ENCODE peak calls at places on chromosomes 11 and 22, in seven cellular contexts. T is CD4-positive, CD25-positive, alpha-beta regulatory T cell; L is adipocyte; W is transverse colon; V is heart left ventricle; J is body of pancreas; O is K562. D is an unnamed sample. For H3K36me3, the result is how much of the 10 kb centered on the place peaks cover.

GRCh38 chr11:100831929-100832480 is 144.9 kb downstream of the ARHGAP42 start:
- DNase-seq in J (no peak), V (peak), T (no peak), W (no peak), L (no peak), O (no peak), D (no peak)

GRCh38 chr11:87432006-87432405 is 394.3 kb downstream of the TMEM135 start:
- DNase-seq in W (no peak), O (no peak), V (no peak), J (no peak), T (no peak), L (peak), D (no peak)

GRCh38 chr11:28153586-28153985 is 45.4 kb downstream of the METTL15 start:
- DNase-seq in O (no peak), W (no peak), V (no peak), L (peak), T (no peak), J (no peak), D (no peak)

GRCh38 chr22:35258144-35258988 is 1.1 kb downstream of the HMGXB4 start:
- DNase-seq in O (peak), W (peak), V (no peak), T (peak), L (peak), J (no peak), D (peak)

GRCh38 chr11:45457649-45458048 is 171.5 kb upstream of the SYT13 start:
- DNase-seq in O (no peak), V (no peak), J (no peak), W (no peak), T (no peak), L (peak), D (peak)

GRCh38 chr11:65427691-65428577 is 5.3 kb downstream of the NEAT1 start:
- DNase-seq in O (peak), T (peak), V (peak), W (peak), J (peak), L (peak), D (peak)

GRCh38 chr11:109696191-109696897 is 274.4 kb downstream of the C11orf87 start:
- DNase-seq in L (no peak), T (no peak), O (no peak), J (no peak), V (no peak), W (no peak), D (peak)

GRCh38 chr11:10263929-10264328 is 30.1 kb downstream of the SBF2 start:
- DNase-seq in W (no peak), V (no peak), T (no peak), J (no peak), L (peak), O (no peak), D (peak)

GRCh38 chr11:121479355-121479754 is 26.6 kb upstream of the SORL1-AS1 start:
- DNase-seq in T (no peak), W (no peak), L (no peak), O (no peak), J (no peak), V (no peak), D (no peak)

GRCh38 chr11:84871116-84871515 is 756.0 kb downstream of the DLG2 start:
- DNase-seq in J (no peak), O (no peak), T (no peak), L (no peak), W (no peak), V (no peak), D (no peak)

GRCh38 chr22:30541979-30542810 is 4.3 kb downstream of the SEC14L6 start:
- DNase-seq in T (no peak), J (peak), L (peak), V (no peak), O (peak), W (no peak), D (no peak)

GRCh38 chr11:118618991-118619375 is 11.6 kb downstream of the PHLDB1 start:
- DNase-seq in W (no peak), O (no peak), J (no peak), T (no peak), L (peak), V (peak), D (no peak)

GRCh38 chr22:28185130-28185529 is 266.1 kb upstream of the PITPNB start:
- DNase-seq in J (no peak), T (no peak), O (no peak), L (no peak), V (no peak), W (no peak), D (no peak)

GRCh38 chr22:24950272-24950902 is 2.1 kb upstream of the KIAA1671 start:
- DNase-seq in L (no peak), J (no peak), W (no peak), O (no peak), V (no peak), T (no peak), D (peak)

GRCh38 chr22:17576475-17576874 is 13.2 kb downstream of the SLC25A18 start:
- DNase-seq in W (no peak), O (peak), L (peak), J (no peak), T (no peak), V (peak), D (peak)

GRCh38 chr22:44845796-44846720 is 93.7 kb downstream of the ARHGAP8 start:
- DNase-seq in J (no peak), V (no peak), W (no peak), O (no peak), T (no peak), L (no peak), D (no peak)

GRCh38 chr11:35859311-35859710 is 84.6 kb upstream of the LDLRAD3 start:
- DNase-seq in L (no peak), J (no peak), W (no peak), T (no peak), O (no peak), V (no peak), D (no peak)

GRCh38 chr11:57116654-57117053 is 65.1 kb upstream of the LRRC55 start:
- DNase-seq in J (peak), V (no peak), T (peak), L (peak), O (peak), W (peak), D (peak)

GRCh38 chr11:123640677-123641494 is 13.5 kb downstream of the SCN3B start:
- DNase-seq in T (peak), V (peak), L (peak), W (peak), O (peak), J (peak), D (peak)

GRCh38 chr22:39384750-39385480 is 14.7 kb upstream of the TAB1 start:
- DNase-seq in O (peak), T (no peak), J (no peak), V (peak), L (no peak), W (no peak), D (peak)

GRCh38 chr11:95790933-95791247 is 592 bp downstream of the CEP57 start:
- DNase-seq in W (peak), V (peak), T (peak), O (peak), L (peak), J (peak), D (peak)

GRCh38 chr22:26574001-26574723 is 15.8 kb downstream of the TPST2 start:
- DNase-seq in V (no peak), T (no peak), L (no peak), O (no peak), J (no peak), W (no peak), D (no peak)

GRCh38 chr22:26576026-26576680 is 13.8 kb downstream of the TPST2 start:
- DNase-seq in V (no peak), J (no peak), L (no peak), O (no peak), W (no peak), T (no peak), D (no peak)

GRCh38 chr22:26579331-26579886 is 10.5 kb downstream of the TPST2 start:
- DNase-seq in L (no peak), T (peak), W (peak), J (no peak), V (no peak), O (no peak), D (no peak)

GRCh38 chr22:26580240-26580962 is 9.5 kb downstream of the TPST2 start:
- DNase-seq in O (no peak), V (no peak), T (no peak), W (no peak), J (no peak), L (no peak), D (no peak)

DNA sequence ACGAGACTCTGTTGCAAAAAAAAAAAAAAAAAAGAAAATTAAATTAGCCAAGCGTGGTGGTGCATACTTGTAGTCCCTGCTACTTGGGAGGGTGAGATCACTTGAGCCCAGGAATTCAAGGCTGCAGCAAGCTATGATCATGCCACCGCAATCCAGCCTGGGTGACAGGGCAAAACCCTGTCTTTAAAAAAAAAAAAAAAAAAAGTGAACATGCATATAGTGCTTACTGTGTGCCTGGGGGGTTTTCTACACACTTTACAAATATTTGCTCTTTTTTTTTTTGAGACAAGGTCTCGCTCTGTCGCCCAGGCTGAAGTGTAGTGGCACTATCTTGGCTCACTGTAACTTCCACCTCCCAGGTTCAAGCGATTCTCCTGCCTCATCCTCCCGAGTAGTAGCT is 12.9 kb downstream of the TPST2 start:
- DNase-seq in T (no peak), W (no peak), J (no peak), L (no peak), V (no peak), O (no peak), D (no peak)
- H3K36me3 ChIP-seq in T (under half), W (under half), J (under half), L (under half), V (under half), O (half or more), D (under half)

GRCh38 chr22:19375435-19375834 is 56.1 kb downstream of the HIRA start:
- DNase-seq in J (no peak), L (no peak), V (no peak), T (no peak), O (no peak), W (no peak), D (no peak)
- H3K36me3 ChIP-seq in J (under half), L (half or more), V (half or more), T (half or more), O (half or more), W (half or more), D (under half)

GRCh38 chr22:20586403-20586745 is 79.0 kb downstream of the MED15 start:
- DNase-seq in O (no peak), J (no peak), L (no peak), V (no peak), W (no peak), T (no peak), D (no peak)
- H3K36me3 ChIP-seq in O (half or more), J (under half), L (half or more), V (half or more), W (under half), T (half or more), D (under half)

GRCh38 chr22:42174062-42174461 is 43.5 kb upstream of the CYP2D6 start:
- DNase-seq in L (no peak), V (no peak), W (no peak), T (peak), J (no peak), O (no peak), D (no peak)
- H3K36me3 ChIP-seq in L (under half), V (under half), W (under half), T (under half), J (under half), O (under half), D (under half)

DNA sequence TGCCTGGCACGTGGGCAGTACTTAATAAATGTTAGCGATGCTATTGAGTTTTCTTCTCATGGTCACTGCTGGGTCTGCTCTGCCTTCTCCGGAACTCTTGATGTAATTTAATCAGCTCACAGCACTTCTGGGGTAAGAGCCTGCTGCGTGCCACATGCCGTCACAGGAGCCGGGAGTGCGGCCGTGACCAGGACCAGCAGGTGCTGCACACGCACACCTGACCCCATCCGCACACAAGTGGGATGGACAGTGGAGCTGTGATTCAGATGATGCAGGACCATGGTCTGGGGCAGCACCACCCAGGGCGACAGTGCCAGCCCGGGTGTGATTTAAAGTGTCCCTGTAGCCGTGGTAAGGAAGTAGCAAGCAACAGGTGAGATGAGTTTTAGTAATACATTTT is 61.2 kb downstream of the TBC1D22A start:
- DNase-seq in W (no peak), J (no peak), O (no peak), T (no peak), V (no peak), L (no peak), D (no peak)
- H3K36me3 ChIP-seq in W (under half), J (under half), O (under half), T (under half), V (under half), L (under half), D (under half)

D was measured in bronchial epithelial cell.